ENCODE peak calls at places on chromosomes 16 and 17, in six cellular contexts. O is AG04450, R is IMR-90, L is upper lobe of right lung, P is body of pancreas, C is adipocyte. A is an unnamed sample. For H3K9me3, the result is how much of the 10 kb centered on the place peaks cover.

GRCh38 chr17:43079578-43080302 is 45.4 kb downstream of the BRCA1 start:
- DNase-seq in L (no peak), P (no peak), C (no peak), R (no peak), O (no peak), A (no peak)

GRCh38 chr17:32882734-32883133 is 5.8 kb upstream of the MYO1D start:
- DNase-seq in P (no peak), C (no peak), O (no peak), R (peak), L (no peak), A (peak)

GRCh38 chr17:76524598-76525512 is 12.7 kb downstream of the CYGB start:
- DNase-seq in P (peak), L (no peak), R (peak), O (no peak), C (no peak), A (peak)

GRCh38 chr17:69448431-69449102 is 34.1 kb downstream of the MAP2K6 start:
- DNase-seq in O (no peak), R (no peak), C (peak), P (peak), L (no peak), A (no peak)

GRCh38 chr16:3643095-3643730 is 11.3 kb upstream of the DNASE1 start:
- DNase-seq in L (peak), C (no peak), P (no peak), R (no peak), O (no peak), A (no peak)

GRCh38 chr16:1903845-1904820 is 14.1 kb downstream of the HS3ST6 start:
- DNase-seq in C (no peak), L (peak), O (no peak), R (no peak), P (no peak), A (no peak)

GRCh38 chr17:78986048-78986648 is 6.4 kb upstream of the LGALS3BP start:
- DNase-seq in O (no peak), P (peak), C (peak), L (no peak), R (peak), A (no peak)

GRCh38 chr17:48153711-48154642 is 46.4 kb downstream of the SNX11 start:
- DNase-seq in L (no peak), O (peak), C (peak), R (peak), P (peak), A (peak)

GRCh38 chr17:65514082-65514481 is 47.4 kb downstream of the AXIN2 start:
- DNase-seq in O (no peak), L (no peak), R (peak), C (peak), P (no peak), A (peak)

GRCh38 chr17:78953356-78954350 is 26.1 kb downstream of the LGALS3BP start:
- DNase-seq in C (no peak), R (no peak), P (no peak), L (no peak), O (no peak), A (no peak)

GRCh38 chr16:19559242-19559910 is 3.9 kb downstream of the VPS35L start:
- DNase-seq in L (no peak), P (no peak), C (peak), O (peak), R (peak), A (no peak)

GRCh38 chr17:18966831-18967624 is 15.1 kb downstream of the SLC5A10 start:
- DNase-seq in P (no peak), O (no peak), L (no peak), R (peak), C (peak), A (no peak)

GRCh38 chr17:49985310-49985990 is 9.6 kb downstream of the DLX3 start:
- DNase-seq in C (no peak), P (no peak), L (no peak), R (no peak), O (no peak), A (no peak)

GRCh38 chr16:54936979-54937672 is 6.5 kb downstream of the IRX5 start:
- DNase-seq in L (peak), O (no peak), R (no peak), C (peak), P (no peak), A (no peak)

GRCh38 chr16:54936086-54936978 is 5.7 kb downstream of the IRX5 start:
- DNase-seq in R (no peak), L (no peak), O (no peak), P (no peak), C (no peak), A (peak)

GRCh38 chr16:54939537-54940278 is 9.0 kb downstream of the IRX5 start:
- DNase-seq in P (no peak), O (no peak), C (no peak), L (no peak), R (no peak), A (no peak)

GRCh38 chr16:54938351-54939346 is 8.0 kb downstream of the IRX5 start:
- DNase-seq in R (no peak), C (no peak), O (no peak), P (no peak), L (peak), A (no peak)

GRCh38 chr16:54937673-54938350 is 7.1 kb downstream of the IRX5 start:
- DNase-seq in P (no peak), R (no peak), L (peak), C (no peak), O (no peak), A (no peak)
- H3K4me3 ChIP-seq in P (no peak), R (no peak), L (peak), C (peak), O (no peak), A (no peak)

GRCh38 chr17:2947588-2947950 is 115.8 kb downstream of the OR1D5 start:
- DNase-seq in O (no peak), P (no peak), L (peak), C (no peak), R (no peak), A (no peak)
- H3K9me3 ChIP-seq in O (under half), P (under half), L (under half), C (under half), R (under half), A (under half)

DNA sequence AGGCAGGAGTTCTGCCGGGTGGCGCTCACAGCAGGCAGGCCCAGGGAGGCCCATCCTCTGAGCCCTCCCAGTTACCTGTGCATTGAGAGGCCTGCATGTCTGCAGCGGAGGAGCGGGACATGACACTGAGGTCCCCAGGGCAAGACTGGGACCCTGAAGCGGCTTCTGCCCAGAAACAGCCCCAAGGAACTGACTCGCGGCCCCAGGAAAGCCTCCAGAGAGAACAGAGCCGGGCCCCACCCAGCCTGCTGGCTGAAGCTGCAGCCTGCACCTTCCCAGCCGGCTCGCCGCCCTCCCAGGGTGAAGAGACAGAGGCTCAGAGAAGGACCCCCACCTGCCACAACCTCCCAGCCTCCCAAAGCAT is 16.5 kb downstream of the ZNF423 start:
- DNase-seq in C (no peak), O (no peak), P (no peak), L (no peak), R (no peak), A (no peak)
- H3K4me3 ChIP-seq in C (no peak), O (no peak), P (no peak), L (no peak), R (no peak), A (no peak)

GRCh38 chr17:17663160-17664072 is 17.8 kb upstream of the RAI1 start:
- DNase-seq in O (peak), R (peak), C (peak), P (no peak), L (no peak), A (peak)

GRCh38 chr17:17664073-17664470 is 17.2 kb upstream of the RAI1 start:
- DNase-seq in R (no peak), C (no peak), P (no peak), L (no peak), O (no peak), A (no peak)

GRCh38 chr17:17659340-17659739 is 21.9 kb upstream of the RAI1 start:
- DNase-seq in C (no peak), R (no peak), L (no peak), O (no peak), P (no peak), A (no peak)

GRCh38 chr17:17661834-17662233 is 19.4 kb upstream of the RAI1 start:
- DNase-seq in C (no peak), L (no peak), O (no peak), P (no peak), R (no peak), A (no peak)

GRCh38 chr17:17661134-17661533 is 20.1 kb upstream of the RAI1 start:
- DNase-seq in R (no peak), P (peak), C (no peak), L (no peak), O (no peak), A (no peak)
- H3K9me3 ChIP-seq in R (under half), P (under half), C (under half), L (under half), O (under half), A (under half)

GRCh38 chr16:73052441-73053030 is 4.6 kb upstream of the ZFHX3 start:
- DNase-seq in C (no peak), O (no peak), P (no peak), R (no peak), L (no peak), A (no peak)

GRCh38 chr16:73054131-73054496 is 6.2 kb upstream of the ZFHX3 start:
- DNase-seq in P (no peak), R (no peak), L (no peak), O (no peak), C (no peak), A (no peak)

GRCh38 chr16:73054732-73055481 is 7.0 kb upstream of the ZFHX3 start:
- DNase-seq in P (no peak), O (no peak), R (peak), C (peak), L (no peak), A (no peak)

GRCh38 chr16:73053038-73053378 is 5.1 kb upstream of the ZFHX3 start:
- DNase-seq in C (no peak), P (no peak), L (no peak), R (no peak), O (no peak), A (no peak)

DNA sequence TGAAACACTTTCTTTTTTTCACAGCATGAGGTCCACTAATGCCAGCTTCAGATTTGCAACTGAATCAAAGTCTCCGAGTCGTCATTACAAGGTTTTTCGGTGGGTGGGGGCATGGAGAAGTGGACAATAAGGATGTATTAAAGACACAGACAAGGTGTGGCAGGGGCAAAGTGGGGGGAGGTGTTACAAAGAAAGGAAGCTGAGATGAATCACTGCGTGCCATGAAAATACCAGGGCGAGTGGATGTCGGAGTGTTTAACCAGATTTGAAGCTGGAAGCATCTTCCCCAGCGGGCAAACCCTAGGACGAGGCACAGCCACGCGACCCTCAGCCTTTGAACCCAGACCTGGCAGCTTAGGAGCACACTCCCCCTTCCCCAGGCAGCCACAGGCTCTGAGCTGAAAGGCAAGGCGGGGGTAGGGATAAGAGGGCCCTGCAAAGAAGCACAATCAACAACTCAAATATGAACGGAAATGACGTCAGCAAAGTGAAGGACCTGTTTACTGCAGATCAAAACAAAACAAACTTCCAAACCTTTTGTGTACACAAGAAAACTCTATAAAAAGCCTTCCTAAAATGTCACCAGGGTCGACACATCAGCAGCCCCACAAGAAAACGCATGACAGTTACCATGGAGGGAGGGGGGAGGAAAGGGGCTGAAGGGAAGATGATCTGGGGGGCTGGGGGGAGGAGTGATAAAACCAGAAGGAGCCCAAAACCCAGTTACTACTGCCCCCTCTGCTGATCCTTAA is 5.6 kb upstream of the ZFHX3 start:
- DNase-seq in O (no peak), P (no peak), C (no peak), L (no peak), R (peak), A (peak)
- H3K4me3 ChIP-seq in O (peak), P (no peak), C (no peak), L (no peak), R (peak), A (peak)

DNA sequence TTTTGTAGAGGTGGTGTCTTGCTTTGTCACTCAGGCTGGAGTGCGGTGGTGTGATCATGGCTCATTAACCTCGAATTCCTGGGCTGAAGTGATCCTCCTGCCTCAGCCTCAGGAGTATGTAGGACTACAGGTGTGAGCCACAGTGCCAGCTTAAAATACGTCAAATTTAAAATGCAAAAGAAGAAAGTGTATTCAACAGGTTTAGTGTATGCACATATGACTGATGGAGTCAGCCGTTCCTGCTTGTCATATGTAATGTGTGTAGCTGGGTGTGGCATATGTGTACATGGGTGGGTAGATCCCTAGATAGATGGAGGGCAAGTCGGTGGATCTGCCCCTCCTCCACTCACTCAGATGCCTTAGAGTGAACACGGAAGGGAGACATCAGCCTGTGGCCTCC is 111.0 kb downstream of the RPTOR start:
- DNase-seq in P (no peak), R (no peak), O (no peak), C (no peak), L (no peak), A (no peak)
- H3K9me3 ChIP-seq in P (under half), R (under half), O (under half), C (under half), L (under half), A (under half)

GRCh38 chr16:4679156-4679853 is 14.1 kb upstream of the NUDT16L1 start:
- DNase-seq in P (no peak), C (no peak), O (no peak), R (no peak), L (no peak), A (no peak)
- H3K4me3 ChIP-seq in P (no peak), C (peak), O (no peak), R (no peak), L (peak), A (no peak)

GRCh38 chr17:21816592-21817567 is 124.6 kb downstream of the KCNJ18 start:
- DNase-seq in O (no peak), C (no peak), R (no peak), P (no peak), L (no peak), A (no peak)

GRCh38 chr17:21815352-21816063 is 123.2 kb downstream of the KCNJ18 start:
- DNase-seq in L (no peak), O (no peak), C (no peak), P (no peak), R (no peak), A (no peak)

GRCh38 chr17:21814776-21815175 is 122.5 kb downstream of the KCNJ18 start:
- DNase-seq in O (no peak), R (no peak), C (no peak), L (no peak), P (no peak), A (no peak)

GRCh38 chr17:21823130-21823529 is 130.8 kb downstream of the KCNJ18 start:
- DNase-seq in R (no peak), P (no peak), O (no peak), L (no peak), C (no peak), A (no peak)

DNA sequence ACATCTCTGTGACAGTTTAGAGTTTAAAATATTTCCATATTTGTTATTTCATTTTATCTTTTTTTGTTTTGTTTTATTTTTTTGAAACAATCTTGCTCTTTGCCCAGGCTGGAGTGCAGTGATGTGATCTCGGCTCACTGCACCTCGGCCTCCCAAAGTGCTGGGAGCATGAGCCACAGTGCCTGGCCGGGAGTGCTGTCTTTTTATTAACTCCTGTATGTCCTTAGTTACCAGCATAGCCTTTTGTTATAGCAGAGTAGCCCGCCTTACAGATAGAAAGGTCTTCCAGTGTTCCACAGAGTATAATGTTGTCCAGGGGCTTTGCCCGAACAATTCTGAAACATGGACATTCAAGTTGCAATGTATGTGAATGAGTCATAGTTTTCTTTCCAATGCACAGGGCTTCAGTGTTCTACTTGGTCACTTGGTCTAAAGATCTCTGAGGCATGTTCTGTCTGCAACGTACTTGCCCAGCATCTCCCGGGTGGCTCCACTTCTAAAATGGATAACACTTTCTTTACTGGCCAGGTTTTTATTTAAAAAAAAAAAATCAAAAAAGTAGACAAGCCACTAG is 125.6 kb downstream of the KCNJ18 start:
- DNase-seq in C (no peak), R (no peak), L (no peak), P (no peak), O (no peak), A (no peak)
- H3K9me3 ChIP-seq in C (under half), R (under half), L (under half), P (under half), O (under half), A (under half)

A was measured in MG63.